ENCODE peak calls at places on chromosomes 1 and 21, in ten cellular contexts. One of them, this sample, is unnamed.

GRCh38 chr1:203200059-203200553 is 13.6 kb upstream of the CHI3L1 start:
- DNase-seq in kidney: no peak
- DNase-seq in T-cell: no peak
- DNase-seq in CD4-positive, alpha-beta T cell: no peak
- DNase-seq in coronary artery: no peak
- DNase-seq in IMR-90: peak
- DNase-seq in brain microvascular endothelial cell: no peak
- DNase-seq in NCI-H187: no peak
- DNase-seq in kidney epithelial cell: no peak
- DNase-seq in stimulated activated CD4-positive, alpha-beta T cell treated with anti-CD3 and anti-CD28 coated beads, Interleukin-2, amount 100 ng/mL, for 24 hours: no peak
- DNase-seq in this sample: no peak

GRCh38 chr1:160768295-160768657 is 27.7 kb upstream of the LY9 start:
- DNase-seq in kidney: no peak
- DNase-seq in brain microvascular endothelial cell: peak
- DNase-seq in CD4-positive, alpha-beta T cell: peak
- DNase-seq in IMR-90: no peak
- DNase-seq in T-cell: peak
- DNase-seq in kidney epithelial cell: no peak
- DNase-seq in NCI-H187: no peak
- DNase-seq in coronary artery: no peak
- DNase-seq in stimulated activated CD4-positive, alpha-beta T cell treated with anti-CD3 and anti-CD28 coated beads, Interleukin-2, amount 100 ng/mL, for 24 hours: peak
- DNase-seq in this sample: peak

GRCh38 chr1:25031966-25032667 is 102.0 kb upstream of the RUNX3 start:
- DNase-seq in kidney epithelial cell: no peak
- DNase-seq in kidney: peak
- DNase-seq in stimulated activated CD4-positive, alpha-beta T cell treated with anti-CD3 and anti-CD28 coated beads, Interleukin-2, amount 100 ng/mL, for 24 hours: peak
- DNase-seq in T-cell: peak
- DNase-seq in IMR-90: peak
- DNase-seq in CD4-positive, alpha-beta T cell: peak
- DNase-seq in coronary artery: no peak
- DNase-seq in NCI-H187: no peak
- DNase-seq in brain microvascular endothelial cell: peak
- DNase-seq in this sample: peak

GRCh38 chr21:43643193-43643592 is 16.1 kb downstream of the HSF2BP start:
- DNase-seq in coronary artery: no peak
- DNase-seq in brain microvascular endothelial cell: no peak
- DNase-seq in kidney: no peak
- DNase-seq in CD4-positive, alpha-beta T cell: no peak
- DNase-seq in T-cell: no peak
- DNase-seq in IMR-90: no peak
- DNase-seq in stimulated activated CD4-positive, alpha-beta T cell treated with anti-CD3 and anti-CD28 coated beads, Interleukin-2, amount 100 ng/mL, for 24 hours: no peak
- DNase-seq in kidney epithelial cell: no peak
- DNase-seq in NCI-H187: no peak
- DNase-seq in this sample: no peak

GRCh38 chr21:21003701-21004100 is 5.5 kb downstream of the NCAM2 start:
- DNase-seq in IMR-90: peak
- DNase-seq in CD4-positive, alpha-beta T cell: no peak
- DNase-seq in stimulated activated CD4-positive, alpha-beta T cell treated with anti-CD3 and anti-CD28 coated beads, Interleukin-2, amount 100 ng/mL, for 24 hours: no peak
- DNase-seq in coronary artery: no peak
- DNase-seq in kidney epithelial cell: no peak
- DNase-seq in brain microvascular endothelial cell: peak
- DNase-seq in kidney: no peak
- DNase-seq in T-cell: no peak
- DNase-seq in NCI-H187: no peak
- DNase-seq in this sample: no peak

GRCh38 chr1:197696372-197696771 is 78.9 kb downstream of the DENND1B start:
- DNase-seq in NCI-H187: no peak
- DNase-seq in CD4-positive, alpha-beta T cell: no peak
- DNase-seq in T-cell: no peak
- DNase-seq in stimulated activated CD4-positive, alpha-beta T cell treated with anti-CD3 and anti-CD28 coated beads, Interleukin-2, amount 100 ng/mL, for 24 hours: no peak
- DNase-seq in IMR-90: peak
- DNase-seq in brain microvascular endothelial cell: no peak
- DNase-seq in coronary artery: no peak
- DNase-seq in kidney epithelial cell: no peak
- DNase-seq in kidney: no peak
- DNase-seq in this sample: no peak

GRCh38 chr1:25926731-25927496 is 20.7 kb upstream of the STMN1 start:
- DNase-seq in kidney epithelial cell: no peak
- DNase-seq in brain microvascular endothelial cell: no peak
- DNase-seq in T-cell: no peak
- DNase-seq in CD4-positive, alpha-beta T cell: no peak
- DNase-seq in coronary artery: no peak
- DNase-seq in stimulated activated CD4-positive, alpha-beta T cell treated with anti-CD3 and anti-CD28 coated beads, Interleukin-2, amount 100 ng/mL, for 24 hours: no peak
- DNase-seq in NCI-H187: no peak
- DNase-seq in kidney: no peak
- DNase-seq in IMR-90: no peak
- DNase-seq in this sample: no peak

GRCh38 chr1:223500560-223501425 is 107.6 kb downstream of the CCDC185 start:
- DNase-seq in CD4-positive, alpha-beta T cell: no peak
- DNase-seq in NCI-H187: no peak
- DNase-seq in stimulated activated CD4-positive, alpha-beta T cell treated with anti-CD3 and anti-CD28 coated beads, Interleukin-2, amount 100 ng/mL, for 24 hours: no peak
- DNase-seq in kidney: peak
- DNase-seq in T-cell: no peak
- DNase-seq in coronary artery: no peak
- DNase-seq in IMR-90: peak
- DNase-seq in brain microvascular endothelial cell: peak
- DNase-seq in kidney epithelial cell: peak
- DNase-seq in this sample: no peak

GRCh38 chr1:203000217-203000944 is 6.8 kb upstream of the TMEM183A start:
- DNase-seq in coronary artery: no peak
- DNase-seq in T-cell: no peak
- DNase-seq in NCI-H187: no peak
- DNase-seq in CD4-positive, alpha-beta T cell: no peak
- DNase-seq in stimulated activated CD4-positive, alpha-beta T cell treated with anti-CD3 and anti-CD28 coated beads, Interleukin-2, amount 100 ng/mL, for 24 hours: no peak
- DNase-seq in kidney epithelial cell: no peak
- DNase-seq in brain microvascular endothelial cell: no peak
- DNase-seq in kidney: no peak
- DNase-seq in IMR-90: no peak
- DNase-seq in this sample: no peak

GRCh38 chr1:9736241-9736640 is 84.7 kb downstream of the PIK3CD start:
- DNase-seq in brain microvascular endothelial cell: no peak
- DNase-seq in CD4-positive, alpha-beta T cell: no peak
- DNase-seq in stimulated activated CD4-positive, alpha-beta T cell treated with anti-CD3 and anti-CD28 coated beads, Interleukin-2, amount 100 ng/mL, for 24 hours: no peak
- DNase-seq in kidney: peak
- DNase-seq in kidney epithelial cell: no peak
- DNase-seq in T-cell: no peak
- DNase-seq in coronary artery: no peak
- DNase-seq in NCI-H187: no peak
- DNase-seq in IMR-90: no peak
- DNase-seq in this sample: no peak

GRCh38 chr1:64000021-64000420 is 203.4 kb upstream of the UBE2U start:
- DNase-seq in kidney epithelial cell: peak
- DNase-seq in IMR-90: peak
- DNase-seq in stimulated activated CD4-positive, alpha-beta T cell treated with anti-CD3 and anti-CD28 coated beads, Interleukin-2, amount 100 ng/mL, for 24 hours: no peak
- DNase-seq in T-cell: no peak
- DNase-seq in brain microvascular endothelial cell: no peak
- DNase-seq in coronary artery: no peak
- DNase-seq in kidney: no peak
- DNase-seq in CD4-positive, alpha-beta T cell: no peak
- DNase-seq in NCI-H187: no peak
- DNase-seq in this sample: no peak

GRCh38 chr21:25428537-25428936 is 178.7 kb downstream of the MRPL39 start:
- DNase-seq in kidney: no peak
- DNase-seq in brain microvascular endothelial cell: no peak
- DNase-seq in T-cell: no peak
- DNase-seq in IMR-90: peak
- DNase-seq in stimulated activated CD4-positive, alpha-beta T cell treated with anti-CD3 and anti-CD28 coated beads, Interleukin-2, amount 100 ng/mL, for 24 hours: no peak
- DNase-seq in kidney epithelial cell: peak
- DNase-seq in CD4-positive, alpha-beta T cell: no peak
- DNase-seq in coronary artery: no peak
- DNase-seq in NCI-H187: no peak
- DNase-seq in this sample: no peak

GRCh38 chr1:230495891-230496385 is 69.8 kb upstream of the PGBD5 start:
- DNase-seq in stimulated activated CD4-positive, alpha-beta T cell treated with anti-CD3 and anti-CD28 coated beads, Interleukin-2, amount 100 ng/mL, for 24 hours: peak
- DNase-seq in brain microvascular endothelial cell: no peak
- DNase-seq in IMR-90: no peak
- DNase-seq in kidney epithelial cell: no peak
- DNase-seq in T-cell: no peak
- DNase-seq in coronary artery: no peak
- DNase-seq in NCI-H187: no peak
- DNase-seq in CD4-positive, alpha-beta T cell: no peak
- DNase-seq in kidney: no peak
- DNase-seq in this sample: no peak

GRCh38 chr21:44365251-44365966 is 12.0 kb downstream of the TRPM2 start:
- DNase-seq in brain microvascular endothelial cell: no peak
- DNase-seq in kidney epithelial cell: no peak
- DNase-seq in IMR-90: no peak
- DNase-seq in kidney: peak
- DNase-seq in stimulated activated CD4-positive, alpha-beta T cell treated with anti-CD3 and anti-CD28 coated beads, Interleukin-2, amount 100 ng/mL, for 24 hours: no peak
- DNase-seq in NCI-H187: no peak
- DNase-seq in T-cell: no peak
- DNase-seq in coronary artery: peak
- DNase-seq in CD4-positive, alpha-beta T cell: no peak
- DNase-seq in this sample: no peak

GRCh38 chr1:22831729-22832413 is 121.2 kb downstream of the EPHB2 start:
- DNase-seq in stimulated activated CD4-positive, alpha-beta T cell treated with anti-CD3 and anti-CD28 coated beads, Interleukin-2, amount 100 ng/mL, for 24 hours: no peak
- DNase-seq in NCI-H187: no peak
- DNase-seq in kidney: peak
- DNase-seq in CD4-positive, alpha-beta T cell: no peak
- DNase-seq in brain microvascular endothelial cell: peak
- DNase-seq in kidney epithelial cell: peak
- DNase-seq in T-cell: no peak
- DNase-seq in IMR-90: peak
- DNase-seq in coronary artery: no peak
- DNase-seq in this sample: no peak